ENCODE peak calls at places on chromosomes 2 and 18, in five cellular contexts. D, E, W, Y and M are unnamed samples.
A peak's percentile ranks its signal among the peaks of the same experiment; 100 is the strongest.

GRCh38 chr2:41294331-41294730 is 753.5 kb upstream of the PKDCC start:
- DNase-seq in D (no peak), E (no peak), Y (no peak), W (no peak), M (no peak)

GRCh38 chr2:23286765-23287155 is 98.2 kb upstream of the KLHL29 start:
- DNase-seq in E (no peak), Y (no peak), W (no peak), D (no peak), M (no peak)

GRCh38 chr2:74138952-74139323 is 8.8 kb downstream of the BOLA3 start:
- DNase-seq in E (no peak), D (peak; percentile 74), Y (no peak), W (peak; percentile 33), M (no peak)

GRCh38 chr2:174577967-174578589 is 19.5 kb downstream of the WIPF1 start:
- DNase-seq in W (peak; percentile 44), Y (no peak), E (no peak), D (no peak), M (no peak)

GRCh38 chr2:120360307-120360855 is 14.4 kb downstream of the INHBB start:
- DNase-seq in Y (no peak), D (no peak), E (no peak), W (no peak), M (no peak)

GRCh38 chr2:58432491-58433166 is 191.5 kb upstream of the FANCL start:
- DNase-seq in W (no peak), Y (no peak), E (no peak), D (no peak), M (no peak)

GRCh38 chr2:189685540-189686229 is 11.2 kb downstream of the ANKAR start:
- DNase-seq in W (peak; percentile 55), Y (no peak), D (peak; percentile 23), E (no peak), M (no peak)

GRCh38 chr18:68660355-68661183 is 54.3 kb downstream of the TMX3 start:
- DNase-seq in Y (peak; percentile 33), W (peak; percentile 33), D (no peak), E (no peak), M (no peak)

GRCh38 chr2:172038604-172039003 is 38.9 kb downstream of the METAP1D start:
- DNase-seq in E (no peak), W (no peak), D (no peak), Y (no peak), M (no peak)

GRCh38 chr2:13046557-13047165 is 329.9 kb downstream of the TRIB2 start:
- DNase-seq in Y (peak; percentile 4), E (no peak), W (peak; percentile 11), D (no peak), M (no peak)

GRCh38 chr2:2123259-2123658 is 207.8 kb downstream of the MYT1L start:
- DNase-seq in E (no peak), Y (no peak), W (no peak), D (no peak), M (no peak)

GRCh38 chr2:15725101-15725787 is 133.6 kb downstream of the DDX1 start:
- DNase-seq in Y (no peak), E (no peak), W (no peak), D (no peak), M (no peak)

GRCh38 chr2:55431982-55432627 is 12.4 kb upstream of the CCDC88A start:
- DNase-seq in W (peak; percentile 30), D (no peak), E (no peak), Y (peak; percentile 32), M (no peak)

GRCh38 chr2:49490710-49491109 is 336.4 kb upstream of the FSHR start:
- DNase-seq in E (peak; percentile 66), Y (peak; percentile 29), W (peak; percentile 20), D (peak; percentile 86), M (no peak)

GRCh38 chr18:78607784-78608183 is 371.8 kb upstream of the SALL3 start:
- DNase-seq in E (no peak), Y (no peak), D (no peak), W (no peak), M (no peak)

GRCh38 chr2:127255146-127255545 is 35.0 kb upstream of the CYP27C1 start:
- DNase-seq in Y (peak; percentile 15), W (no peak), E (no peak), D (no peak), M (no peak)
- TF ChIP-seq USF2 in Y (no peak), W (no peak), E (no peak), D (no peak), M (no peak)

GRCh38 chr2:186532891-186533290 is 46.8 kb downstream of the ZC3H15 start:
- DNase-seq in E (no peak), D (no peak), W (peak; percentile 82), Y (no peak), M (no peak)

GRCh38 chr2:186531257-186531775 is 45.3 kb downstream of the ZC3H15 start:
- DNase-seq in E (no peak), Y (no peak), W (no peak), D (no peak), M (no peak)

GRCh38 chr2:186535861-186536260 is 49.8 kb downstream of the ZC3H15 start:
- DNase-seq in Y (no peak), E (no peak), W (no peak), D (no peak), M (no peak)

GRCh38 chr2:186534406-186534805 is 48.3 kb downstream of the ZC3H15 start:
- DNase-seq in Y (no peak), W (no peak), D (no peak), E (no peak), M (no peak)

DNA sequence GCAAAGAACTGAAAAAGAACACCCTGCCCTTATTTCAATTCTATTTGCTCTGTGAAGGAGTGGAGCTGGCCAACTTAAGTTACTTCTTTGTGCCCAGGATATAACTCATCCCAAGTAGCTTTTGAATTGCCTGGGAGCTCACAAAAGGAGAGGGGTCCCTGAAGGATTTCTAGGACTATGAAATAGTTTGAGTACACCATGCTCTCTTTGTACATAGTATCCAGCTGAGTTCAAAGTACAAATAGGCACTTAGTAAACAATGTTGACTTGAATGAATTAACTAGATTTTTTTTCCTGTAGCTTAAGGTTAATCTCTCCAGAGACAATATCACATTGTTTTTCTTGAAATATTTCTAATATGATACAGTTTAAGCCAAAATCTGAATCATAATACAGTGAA is 47.7 kb downstream of the ZC3H15 start:
- DNase-seq in W (no peak), D (no peak), Y (peak; percentile 95), E (no peak), M (no peak)
- TF ChIP-seq SP1 in W (no peak), D (no peak), Y (no peak), E (no peak), M (no peak)

GRCh38 chr2:191637182-191638078 is 40.5 kb upstream of the NABP1 start:
- DNase-seq in W (peak; percentile 72), D (no peak), E (no peak), Y (peak; percentile 95), M (no peak)

GRCh38 chr2:191636235-191636543 is 41.7 kb upstream of the NABP1 start:
- DNase-seq in E (no peak), D (no peak), W (no peak), Y (peak; percentile 68), M (no peak)

GRCh38 chr2:191638802-191639172 is 39.1 kb upstream of the NABP1 start:
- DNase-seq in E (no peak), D (no peak), Y (no peak), W (no peak), M (no peak)

GRCh38 chr2:191636586-191636985 is 41.4 kb upstream of the NABP1 start:
- DNase-seq in Y (peak; percentile 67), E (no peak), D (no peak), W (no peak), M (no peak)

DNA sequence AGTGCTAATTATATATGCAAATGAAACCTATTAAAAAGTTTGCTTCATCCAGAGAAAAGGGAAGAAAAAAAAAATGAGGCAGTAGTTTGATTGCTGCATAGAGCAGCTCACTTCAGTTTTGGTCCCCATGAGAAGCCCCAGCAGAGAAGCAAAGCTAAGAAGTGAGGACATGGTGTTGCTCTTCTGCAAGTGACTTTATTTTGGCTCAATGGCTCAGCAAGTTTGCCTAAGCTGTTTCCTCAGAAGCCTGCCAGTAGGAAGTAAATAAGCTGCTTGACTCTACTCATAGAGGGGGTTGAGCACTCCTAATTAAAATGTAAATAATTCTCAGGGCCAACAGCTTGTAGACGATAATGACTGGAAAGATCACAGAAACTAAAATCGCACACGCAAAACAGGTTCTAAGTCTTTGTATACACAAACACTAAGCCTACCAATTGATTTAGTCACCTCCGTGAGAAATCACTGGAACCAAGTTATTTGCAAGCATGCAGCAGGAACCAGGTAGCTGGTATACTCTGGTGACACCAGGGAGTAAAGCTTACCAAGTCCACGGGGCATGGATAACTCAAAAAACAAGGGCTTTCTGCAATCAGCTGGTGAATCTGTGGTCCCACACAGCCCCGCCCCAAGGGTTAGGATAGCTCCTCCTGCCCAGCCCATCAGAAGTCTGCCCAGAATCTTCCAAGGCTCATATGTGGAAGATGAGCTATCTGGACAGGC is 39.7 kb upstream of the NABP1 start:
- DNase-seq in D (no peak), Y (peak; percentile 68), W (peak; percentile 75), E (no peak), M (no peak)
- TF ChIP-seq USF2 in D (no peak), Y (no peak), W (no peak), E (no peak), M (no peak)

GRCh38 chr18:42045346-42045745 is 90.3 kb downstream of the PIK3C3 start:
- DNase-seq in Y (peak; percentile 13), W (no peak), E (no peak), D (no peak), M (no peak)
- TF ChIP-seq SP1 in Y (no peak), W (no peak), E (no peak), D (no peak), M (no peak)

DNA sequence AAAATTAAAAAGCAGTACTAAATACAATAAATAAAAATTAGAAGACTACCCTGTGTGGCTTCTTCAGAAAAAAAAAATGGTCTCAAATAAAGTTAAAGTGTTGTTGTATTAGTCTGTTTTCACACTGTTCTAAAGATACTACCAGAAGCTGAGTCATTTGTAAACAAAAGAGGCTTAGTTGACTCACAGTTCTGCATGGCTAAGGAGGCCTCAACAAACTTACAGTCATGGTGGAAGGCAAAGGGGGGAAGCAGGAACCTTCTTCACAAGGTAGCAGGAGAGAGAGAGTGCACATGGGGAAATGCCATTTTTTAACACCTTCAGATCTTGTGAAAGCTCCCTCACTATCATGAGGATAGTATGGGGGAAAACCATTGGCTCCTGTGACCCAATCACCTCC is 612.8 kb downstream of the RNF144A start:
- DNase-seq in D (no peak), Y (no peak), W (no peak), E (no peak), M (no peak)
- TF ChIP-seq USF2 in D (no peak), Y (no peak), W (no peak), E (no peak), M (no peak)

DNA sequence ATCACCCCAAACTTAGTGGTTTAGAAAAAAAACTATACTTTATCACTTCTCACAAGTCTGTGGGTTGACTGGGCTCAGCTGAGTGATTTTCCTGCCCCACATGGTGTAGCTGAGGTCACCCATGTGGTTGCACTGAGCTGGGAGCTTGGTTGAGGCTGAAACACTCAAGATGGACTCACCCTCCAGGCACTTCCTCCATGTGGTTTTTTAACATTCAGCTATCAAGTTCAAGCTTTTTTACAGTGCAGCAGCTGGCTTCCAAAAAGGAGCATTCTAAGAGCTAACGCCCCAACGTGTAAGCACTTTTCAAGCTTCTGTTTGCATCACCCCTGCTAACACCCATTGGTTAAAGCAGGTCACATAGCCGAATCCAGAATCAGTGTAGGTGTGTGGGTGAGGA is 105.9 kb upstream of the CREB1 start:
- DNase-seq in D (no peak), Y (no peak), E (no peak), W (peak; percentile 39), M (peak; percentile 74)
- TF ChIP-seq SP1 in D (no peak), Y (no peak), E (no peak), W (no peak), M (no peak)